ENCODE peak calls at places on chromosomes 13 and 19, in five cellular contexts. S is sigmoid colon, U is K562, D is stomach, C is H1. G is an unnamed sample.

GRCh38 chr19:36040495-36040894 is 7.8 kb upstream of the CLIP3 start:
- DNase-seq in S (no peak), U (no peak), D (no peak), C (no peak), G (no peak)

GRCh38 chr19:55528030-55528801 is 8.7 kb downstream of the SBK2 start:
- DNase-seq in S (no peak), U (no peak), D (no peak), C (no peak), G (no peak)

GRCh38 chr13:46728777-46729176 is 68.2 kb downstream of the ESD start:
- DNase-seq in S (no peak), U (peak; percentile 17), D (no peak), C (no peak), G (no peak)

GRCh38 chr13:93368705-93369104 is 142.1 kb downstream of the GPC6 start:
- DNase-seq in S (no peak), U (peak; percentile 29), D (no peak), C (no peak), G (no peak)

GRCh38 chr13:73938375-73939070 is 195.7 kb downstream of the KLF12 start:
- DNase-seq in S (no peak), U (no peak), D (no peak), C (no peak), G (no peak)

GRCh38 chr13:44273991-44274810 is 99.4 kb upstream of the SERP2 start:
- DNase-seq in S (no peak), U (no peak), D (no peak), C (no peak), G (no peak)

GRCh38 chr13:52010890-52011689 is at the start of gene ATP7B:
- DNase-seq in S (peak; percentile 68), U (peak; percentile 29), D (no peak), C (no peak), G (peak; percentile 34)

GRCh38 chr13:48547663-48548092 is 14.8 kb upstream of the RCBTB2 start:
- DNase-seq in S (no peak), U (no peak), D (no peak), C (no peak), G (no peak)

GRCh38 chr19:4523306-4524110 is 5.2 kb upstream of the PLIN4 start:
- DNase-seq in S (no peak), U (peak; percentile 80), D (peak; percentile 69), C (no peak), G (peak; percentile 59)

GRCh38 chr13:99634672-99635071 is 133.4 kb downstream of the TM9SF2 start:
- DNase-seq in S (no peak), U (no peak), D (no peak), C (no peak), G (no peak)

GRCh38 chr19:7528192-7528519 is 5.7 kb downstream of the MCOLN1 start:
- DNase-seq in S (no peak), U (no peak), D (no peak), C (no peak), G (no peak)

GRCh38 chr19:38494379-38494778 is 60.9 kb downstream of the RYR1 start:
- DNase-seq in S (no peak), U (no peak), D (no peak), C (no peak), G (no peak)

GRCh38 chr19:20925481-20925880 is 2.4 kb downstream of the ZNF85 start:
- DNase-seq in S (no peak), U (no peak), D (no peak), C (no peak), G (no peak)

GRCh38 chr19:7295912-7296486 is 1.8 kb upstream of the INSR start:
- DNase-seq in S (no peak), U (no peak), D (no peak), C (no peak), G (no peak)

GRCh38 chr19:41620171-41620570 is 6.7 kb downstream of the CEACAM4 start:
- DNase-seq in S (no peak), U (no peak), D (no peak), C (no peak), G (no peak)

GRCh38 chr19:48444129-48444932 is 1.5 kb upstream of the GRWD1 start:
- DNase-seq in S (no peak), U (no peak), D (no peak), C (no peak), G (no peak)

GRCh38 chr13:63396746-63397145 is 1981.1 kb upstream of the PCDH20 start:
- DNase-seq in S (no peak), U (no peak), D (no peak), C (no peak), G (no peak)
- TF ChIP-seq EP300 in S (no peak), U (no peak), D (no peak), C (no peak), G (no peak)

GRCh38 chr19:46696052-46696451 is 20.9 kb downstream of the PRKD2 start:
- DNase-seq in S (no peak), U (no peak), D (no peak), C (no peak), G (no peak)

GRCh38 chr19:46693760-46694159 is 23.2 kb downstream of the PRKD2 start:
- DNase-seq in S (no peak), U (peak; percentile 4), D (no peak), C (no peak), G (no peak)

GRCh38 chr19:46700704-46701103 is 16.2 kb downstream of the PRKD2 start:
- DNase-seq in S (no peak), U (no peak), D (no peak), C (no peak), G (no peak)

GRCh38 chr19:46697142-46697960 is 19.6 kb downstream of the PRKD2 start:
- DNase-seq in S (peak; percentile 94), U (peak; percentile 100), D (peak; percentile 94), C (peak; percentile 96), G (peak; percentile 96)

GRCh38 chr19:46698395-46699321 is 18.3 kb downstream of the PRKD2 start:
- DNase-seq in S (no peak), U (no peak), D (no peak), C (no peak), G (no peak)
- TF ChIP-seq POLR2AphosphoS5 in S (no peak), U (no peak), D (no peak), C (no peak), G (no peak)

GRCh38 chr19:14315433-14315832 is 65.8 kb upstream of the ADGRE5 start:
- DNase-seq in S (no peak), U (no peak), D (no peak), C (no peak), G (no peak)

GRCh38 chr19:14318873-14319272 is 62.4 kb upstream of the ADGRE5 start:
- DNase-seq in S (no peak), U (peak; percentile 77), D (no peak), C (no peak), G (peak; percentile 13)

GRCh38 chr19:14322889-14323463 is 58.3 kb upstream of the ADGRE5 start:
- DNase-seq in S (no peak), U (no peak), D (no peak), C (no peak), G (no peak)

GRCh38 chr19:14320253-14320652 is 61.0 kb upstream of the ADGRE5 start:
- DNase-seq in S (no peak), U (no peak), D (no peak), C (no peak), G (no peak)

DNA sequence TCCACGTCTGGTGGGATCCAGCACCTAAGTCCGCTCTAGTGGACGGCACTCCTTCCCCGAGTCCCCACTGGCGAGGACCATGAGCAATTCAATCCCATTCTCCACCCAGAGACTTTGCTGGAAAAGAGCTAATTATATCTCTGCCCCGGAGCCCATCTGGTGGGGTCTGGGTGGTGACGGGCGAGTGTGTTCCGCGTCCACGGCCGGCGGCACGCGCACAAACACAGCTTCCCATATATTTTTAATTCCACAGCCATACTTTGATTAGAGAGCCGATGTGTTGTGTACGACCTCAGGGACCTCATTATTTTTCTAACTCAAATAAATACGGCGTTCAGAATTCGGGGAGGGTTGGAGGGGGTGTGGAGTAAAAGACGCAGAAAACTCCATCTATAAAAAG is 64.1 kb upstream of the ADGRE5 start:
- DNase-seq in S (no peak), U (no peak), D (no peak), C (no peak), G (no peak)
- H3K4me1 ChIP-seq in S (no peaks in the 10 kb centered on the region), U (no peaks in the 10 kb centered on the region), D (no peaks in the 10 kb centered on the region), C (no peaks in the 10 kb centered on the region), G (no peaks in the 10 kb centered on the region)

GRCh38 chr19:52369463-52370340 is at the start of gene ZNF880:
- DNase-seq in S (peak; percentile 96), U (peak; percentile 22), D (peak; percentile 92), C (peak; percentile 71), G (peak; percentile 90)
- TF ChIP-seq EP300 in S (no peak), U (no peak), D (no peak), C (no peak), G (no peak)

DNA sequence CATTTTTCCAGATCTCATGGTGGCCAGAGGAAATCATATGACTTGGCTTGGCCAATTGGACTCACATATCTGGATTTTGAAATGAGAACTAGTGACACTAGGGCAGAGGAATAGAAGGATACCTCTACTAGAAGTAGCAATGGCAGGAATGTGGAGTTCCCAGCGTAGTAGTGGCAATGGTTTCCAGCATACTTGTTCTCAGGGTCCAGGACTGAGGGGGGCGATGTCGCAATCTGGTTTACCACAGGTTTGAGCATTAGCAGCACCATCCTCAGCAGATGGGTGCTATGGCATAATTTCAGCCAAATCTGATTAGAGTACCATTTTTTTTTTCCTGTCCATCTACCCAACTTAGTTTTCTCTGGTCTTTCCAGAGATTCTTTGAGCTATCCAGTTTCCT is 8.1 kb upstream of the SLITRK1 start:
- DNase-seq in S (no peak), U (no peak), D (no peak), C (no peak), G (no peak)
- TF ChIP-seq POLR2AphosphoS5 in S (no peak), U (no peak), D (no peak), C (no peak), G (no peak)

DNA sequence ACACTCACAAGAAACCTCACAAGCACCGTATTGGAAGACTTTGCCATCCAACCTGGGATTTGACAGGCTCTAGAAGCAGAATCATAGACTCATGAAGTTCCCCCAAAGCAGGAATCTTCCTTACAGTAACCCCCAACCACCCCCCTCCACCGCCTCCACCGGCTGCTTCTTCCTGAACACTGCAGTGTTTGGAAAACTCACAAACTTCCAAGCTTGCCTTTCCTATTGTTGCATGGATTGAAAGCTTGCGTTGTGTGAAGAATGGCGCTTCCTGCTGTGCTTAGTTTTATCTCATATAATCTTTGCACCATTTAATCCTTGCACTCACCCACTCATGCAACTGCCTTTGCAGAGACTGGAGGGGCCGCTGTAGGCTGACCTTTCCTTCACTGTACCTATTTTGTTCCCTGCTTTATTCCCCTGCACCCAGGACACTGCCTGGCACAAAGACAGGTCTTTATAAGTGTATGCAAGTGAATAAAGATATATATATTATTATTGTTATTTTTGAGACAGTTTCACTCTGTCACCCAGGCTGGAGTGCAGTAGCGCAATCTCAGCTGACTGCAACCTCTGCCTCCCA is 3.7 kb downstream of the ALOX5AP start:
- DNase-seq in S (no peak), U (no peak), D (no peak), C (no peak), G (no peak)
- H3K4me1 ChIP-seq in S (peaks cover 10% of the 10 kb centered on the region), U (no peaks in the 10 kb centered on the region), D (peaks cover 50% of the 10 kb centered on the region), C (peaks cover 3% of the 10 kb centered on the region), G (peaks cover 6% of the 10 kb centered on the region)

GRCh38 chr19:10502524-10503001 is 593 bp downstream of the KEAP1 start:
- DNase-seq in S (peak; percentile 97), U (peak; percentile 97), D (peak; percentile 96), C (peak; percentile 73), G (peak; percentile 95)
- TF ChIP-seq EP300 in S (peak; percentile 30), U (peak; percentile 81), D (no peak), C (peak; percentile 92), G (peak; percentile 30)

GRCh38 chr13:33231339-33231738 is 54.2 kb downstream of the STARD13 start:
- DNase-seq in S (no peak), U (no peak), D (no peak), C (no peak), G (no peak)
- TF ChIP-seq POLR2AphosphoS5 in S (no peak), U (no peak), D (no peak), C (no peak), G (no peak)